ENCODE peak calls at places on chromosomes 13 and 19, in five cellular contexts. B is type B pancreatic cell, A is ovary, N is esophagus squamous epithelium, U is thoracic aorta. M is an unnamed sample.

GRCh38 chr19:12580180-12580694 is 29.0 kb upstream of the ZNF564 start:
- DNase-seq in U (no peak), B (no peak), N (no peak), A (no peak), M (no peak)

GRCh38 chr19:32599736-32600157 is 18.8 kb downstream of the PDCD5 start:
- DNase-seq in U (no peak), A (no peak), B (no peak), N (no peak), M (peak; percentile 73)

GRCh38 chr19:7919681-7920519 is at the start of gene SNAPC2:
- DNase-seq in B (peak; percentile 98), A (peak; percentile 96), N (peak; percentile 82), U (peak; percentile 82), M (peak; percentile 94)

GRCh38 chr19:49200238-49200862 is 42.8 kb downstream of the TRPM4 start:
- DNase-seq in B (no peak), U (no peak), N (no peak), A (no peak), M (no peak)

GRCh38 chr13:42075517-42075916 is 27.1 kb downstream of the DGKH start:
- DNase-seq in N (no peak), B (no peak), U (no peak), A (no peak), M (no peak)

GRCh38 chr19:47203254-47203653 is 27.7 kb downstream of the BBC3 start:
- DNase-seq in U (no peak), B (no peak), N (no peak), A (no peak), M (no peak)

GRCh38 chr13:107734891-107735620 is 480.3 kb downstream of the LIG4 start:
- DNase-seq in B (no peak), U (no peak), A (no peak), N (no peak), M (no peak)

GRCh38 chr13:80924596-80924995 is 583.7 kb upstream of the SPRY2 start:
- DNase-seq in U (no peak), A (no peak), B (no peak), N (no peak), M (no peak)

GRCh38 chr19:23509686-23510450 is 114.6 kb upstream of the ZNF91 start:
- DNase-seq in B (no peak), N (no peak), U (no peak), A (no peak), M (no peak)

GRCh38 chr19:50478901-50479715 is 2.5 kb upstream of the GARIN5A start:
- DNase-seq in U (no peak), B (no peak), A (no peak), N (no peak), M (no peak)

GRCh38 chr13:20170931-20171330 is 10.1 kb upstream of the GJA3 start:
- DNase-seq in U (no peak), B (no peak), N (no peak), A (no peak), M (no peak)

GRCh38 chr13:90498096-90498495 is 849.4 kb upstream of the MIR17HG start:
- DNase-seq in B (no peak), N (no peak), U (no peak), A (no peak), M (no peak)

GRCh38 chr13:19981685-19982238 is 23.2 kb downstream of the ZMYM2 start:
- DNase-seq in A (no peak), U (no peak), N (no peak), B (no peak), M (no peak)

GRCh38 chr13:72696590-72696989 is 30.8 kb downstream of the MZT1 start:
- DNase-seq in B (no peak), N (no peak), A (no peak), U (no peak), M (no peak)

GRCh38 chr19:1943661-1944087 is 2.7 kb downstream of the CSNK1G2 start:
- DNase-seq in U (no peak), A (peak; percentile 15), N (no peak), B (peak; percentile 67), M (no peak)

GRCh38 chr19:1942078-1942933 is 1.3 kb downstream of the CSNK1G2 start:
- DNase-seq in B (peak; percentile 73), A (peak; percentile 67), N (peak; percentile 37), U (no peak), M (peak; percentile 87)

GRCh38 chr19:1942934-1943555 is 2.1 kb downstream of the CSNK1G2 start:
- DNase-seq in U (no peak), B (peak; percentile 67), N (no peak), A (peak; percentile 30), M (no peak)

GRCh38 chr19:1944088-1944915 is 3.3 kb downstream of the CSNK1G2 start:
- DNase-seq in N (no peak), U (no peak), A (peak; percentile 19), B (peak; percentile 72), M (no peak)

GRCh38 chr19:1941146-1942077 is at the start of gene CSNK1G2:
- DNase-seq in B (peak; percentile 70), U (no peak), N (no peak), A (peak; percentile 42), M (no peak)
- TF ChIP-seq CTCF in B (no peak), U (no peak), N (no peak), A (no peak), M (peak; percentile 61)

DNA sequence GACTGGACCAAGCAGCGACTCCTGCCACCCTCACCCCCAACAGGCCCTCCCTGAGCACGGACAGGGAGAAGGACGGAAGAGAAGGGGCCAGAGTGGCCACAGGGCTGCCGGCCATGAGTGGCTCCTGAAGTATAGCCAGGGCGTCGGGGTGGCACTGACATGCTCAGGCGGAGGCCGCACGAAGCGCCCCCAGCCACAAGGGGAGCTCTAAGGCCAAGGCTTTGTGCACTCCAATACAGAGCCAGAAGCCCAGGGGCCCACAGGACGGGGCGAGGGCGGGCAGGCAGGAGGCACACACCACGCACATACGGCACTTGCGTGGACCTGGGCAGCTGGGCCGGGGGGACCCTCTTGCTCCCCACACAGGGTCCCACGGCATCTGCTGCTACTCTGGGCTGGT is 52.0 kb downstream of the KLF2 start:
- DNase-seq in N (no peak), U (no peak), B (no peak), A (no peak), M (no peak)
- TF ChIP-seq CTCF in N (no peak), U (no peak), B (peak; percentile 65), A (no peak), M (peak; percentile 21)

GRCh38 chr13:77506874-77507273 is 28.6 kb upstream of the SCEL start:
- DNase-seq in A (no peak), B (no peak), N (no peak), U (no peak), M (no peak)
- TF ChIP-seq CTCF in A (no peak), B (peak; percentile 60), N (peak; percentile 29), U (peak; percentile 27), M (no peak)

GRCh38 chr19:29773141-29773540 is 38.6 kb upstream of the CCNE1 start:
- DNase-seq in A (no peak), N (no peak), U (no peak), B (no peak), M (no peak)

GRCh38 chr19:29772696-29773095 is 39.1 kb upstream of the CCNE1 start:
- DNase-seq in B (no peak), N (no peak), A (no peak), U (no peak), M (no peak)

GRCh38 chr19:29769997-29770396 is 41.8 kb upstream of the CCNE1 start:
- DNase-seq in A (no peak), N (no peak), U (no peak), B (no peak), M (no peak)

GRCh38 chr19:29770653-29771052 is 41.1 kb upstream of the CCNE1 start:
- DNase-seq in N (no peak), B (no peak), A (no peak), U (no peak), M (no peak)

GRCh38 chr19:29771708-29772415 is 39.9 kb upstream of the CCNE1 start:
- DNase-seq in B (no peak), N (no peak), A (peak; percentile 15), U (no peak), M (peak; percentile 61)
- TF ChIP-seq CTCF in B (peak; percentile 84), N (peak; percentile 39), A (no peak), U (peak; percentile 33), M (peak; percentile 57)

DNA sequence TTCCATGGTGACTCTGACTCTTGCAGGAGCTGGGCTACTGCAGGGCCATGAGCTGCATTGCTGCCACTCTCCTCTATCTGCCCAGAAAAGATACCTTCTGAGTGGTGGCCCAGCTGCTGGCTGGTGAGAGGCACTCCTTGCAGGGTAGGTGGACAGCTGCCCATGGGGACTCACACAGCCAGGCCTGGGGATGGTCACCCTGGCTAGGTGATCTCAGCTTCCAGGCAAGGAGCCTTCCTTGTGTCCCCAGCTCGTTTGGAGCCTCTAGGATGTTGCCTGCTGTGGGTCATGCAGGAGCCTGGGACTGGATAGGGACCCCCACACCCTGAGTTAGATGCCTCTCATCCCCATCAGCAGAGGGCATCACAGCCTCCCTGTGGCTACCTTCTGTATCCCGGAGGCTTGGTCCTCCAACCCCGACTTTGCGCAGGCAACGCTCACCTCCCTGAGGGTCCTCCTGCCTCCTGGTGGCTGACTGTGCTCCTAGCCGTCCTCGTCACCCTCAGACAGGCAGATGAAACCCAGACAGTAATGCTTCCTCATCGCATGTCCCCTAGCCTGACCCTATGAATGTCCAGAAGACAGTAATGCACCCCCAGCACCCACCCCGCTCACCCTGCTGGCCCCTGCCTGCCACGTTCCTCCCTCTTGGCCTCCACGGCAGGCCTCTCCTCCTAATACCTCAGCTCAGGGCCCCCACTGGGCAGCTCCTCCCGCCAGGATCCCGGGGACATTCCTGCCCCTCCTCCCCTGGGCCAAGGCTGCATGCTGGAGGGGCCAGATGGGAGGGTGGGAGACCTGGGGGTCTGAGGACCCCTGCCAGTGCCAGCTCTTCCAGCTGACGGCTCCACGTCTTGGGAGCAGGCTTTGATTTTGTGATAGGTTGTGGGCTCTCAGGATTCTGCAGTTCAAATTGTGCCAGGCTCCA is 13.6 kb upstream of the ZNF14 start:
- DNase-seq in U (no peak), B (no peak), N (no peak), A (no peak), M (no peak)
- TF ChIP-seq CTCF in U (no peak), B (no peak), N (no peak), A (no peak), M (no peak)

DNA sequence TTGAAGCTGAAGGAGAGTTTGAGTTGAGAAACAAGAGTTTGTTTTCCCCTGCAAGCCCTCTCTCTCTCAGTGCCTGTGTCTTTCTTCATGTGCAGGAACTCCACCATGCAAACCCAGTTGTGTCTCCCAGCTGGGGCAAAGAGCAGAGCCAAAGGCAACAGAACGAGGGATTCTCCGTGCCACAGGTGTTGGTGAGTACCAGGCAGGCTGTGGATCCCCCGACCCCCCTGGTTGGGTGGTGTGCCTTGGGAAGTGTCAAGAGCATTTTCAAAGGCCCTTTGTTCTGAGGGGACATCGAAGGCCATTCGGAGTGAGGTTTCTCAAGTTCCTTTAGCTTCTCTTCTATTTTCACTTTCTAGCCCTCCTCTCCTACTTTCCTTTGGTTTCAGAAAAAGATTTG is 5.6 kb downstream of the ZNF333 start:
- DNase-seq in B (no peak), N (no peak), U (no peak), A (no peak), M (no peak)
- TF ChIP-seq CTCF in B (no peak), N (no peak), U (no peak), A (no peak), M (no peak)